ENCODE peak calls at places on chromosomes 7 and 10, in five cellular contexts. One of them, this sample, is unnamed.

GRCh38 chr7:105673367-105674188 is 92.3 kb upstream of the EFCAB10 start:
- DNase-seq in GM04504: no peak
- DNase-seq in kidney: no peak
- DNase-seq in amygdala: no peak
- DNase-seq in smooth muscle cell of the brain vasculature: no peak
- DNase-seq in this sample: no peak

GRCh38 chr10:21976280-21976679 is 27.2 kb downstream of the DNAJC1 start:
- DNase-seq in kidney: no peak
- DNase-seq in smooth muscle cell of the brain vasculature: no peak
- DNase-seq in amygdala: no peak
- DNase-seq in GM04504: no peak
- DNase-seq in this sample: no peak

GRCh38 chr7:36157506-36158320 is 4.7 kb downstream of the EEPD1 start:
- DNase-seq in GM04504: no peak
- DNase-seq in kidney: no peak
- DNase-seq in amygdala: no peak
- DNase-seq in smooth muscle cell of the brain vasculature: no peak
- DNase-seq in this sample: no peak

GRCh38 chr7:44200699-44201461 is at the start of gene YKT6:
- DNase-seq in amygdala: peak
- DNase-seq in GM04504: peak
- DNase-seq in kidney: peak
- DNase-seq in smooth muscle cell of the brain vasculature: peak
- DNase-seq in this sample: peak

GRCh38 chr7:35430547-35431153 is 176.8 kb upstream of the TBX20 start:
- DNase-seq in kidney: no peak
- DNase-seq in GM04504: no peak
- DNase-seq in smooth muscle cell of the brain vasculature: no peak
- DNase-seq in amygdala: no peak
- DNase-seq in this sample: no peak

GRCh38 chr10:95260397-95260881 is 30.4 kb downstream of the PDLIM1 start:
- DNase-seq in smooth muscle cell of the brain vasculature: no peak
- DNase-seq in kidney: no peak
- DNase-seq in amygdala: no peak
- DNase-seq in GM04504: peak
- DNase-seq in this sample: no peak

GRCh38 chr10:88456730-88457129 is 126.4 kb downstream of the RNLS start:
- DNase-seq in smooth muscle cell of the brain vasculature: no peak
- DNase-seq in kidney: no peak
- DNase-seq in amygdala: no peak
- DNase-seq in GM04504: peak
- DNase-seq in this sample: no peak

GRCh38 chr10:110414563-110415309 is 83.0 kb upstream of the DUSP5 start:
- DNase-seq in GM04504: no peak
- DNase-seq in smooth muscle cell of the brain vasculature: no peak
- DNase-seq in kidney: peak
- DNase-seq in amygdala: no peak
- DNase-seq in this sample: no peak

GRCh38 chr7:50533849-50534248 is 31.4 kb downstream of the DDC start:
- DNase-seq in GM04504: no peak
- DNase-seq in kidney: no peak
- DNase-seq in smooth muscle cell of the brain vasculature: no peak
- DNase-seq in amygdala: no peak
- DNase-seq in this sample: no peak

GRCh38 chr10:35493196-35494118 is 111.7 kb upstream of the GJD4 start:
- DNase-seq in smooth muscle cell of the brain vasculature: no peak
- DNase-seq in kidney: no peak
- DNase-seq in amygdala: no peak
- DNase-seq in GM04504: no peak
- DNase-seq in this sample: no peak

GRCh38 chr7:123665157-123665556 is 9.5 kb downstream of the LMOD2 start:
- DNase-seq in kidney: no peak
- DNase-seq in GM04504: no peak
- DNase-seq in amygdala: no peak
- DNase-seq in smooth muscle cell of the brain vasculature: no peak
- DNase-seq in this sample: no peak

GRCh38 chr7:22811746-22812280 is 10.8 kb downstream of the TOMM7 start:
- DNase-seq in GM04504: no peak
- DNase-seq in smooth muscle cell of the brain vasculature: no peak
- DNase-seq in kidney: no peak
- DNase-seq in amygdala: no peak
- DNase-seq in this sample: no peak

GRCh38 chr7:120079704-120080103 is 193.3 kb upstream of the KCND2 start:
- DNase-seq in smooth muscle cell of the brain vasculature: no peak
- DNase-seq in GM04504: no peak
- DNase-seq in amygdala: no peak
- DNase-seq in kidney: no peak
- DNase-seq in this sample: no peak

GRCh38 chr7:148058092-148058491 is 532.5 kb upstream of the C7orf33 start:
- DNase-seq in amygdala: no peak
- DNase-seq in GM04504: no peak
- DNase-seq in smooth muscle cell of the brain vasculature: no peak
- DNase-seq in kidney: no peak
- DNase-seq in this sample: no peak

GRCh38 chr7:85734823-85735222 is 548.0 kb upstream of the SEMA3D start:
- DNase-seq in GM04504: no peak
- DNase-seq in smooth muscle cell of the brain vasculature: no peak
- DNase-seq in amygdala: no peak
- DNase-seq in kidney: no peak
- DNase-seq in this sample: no peak

GRCh38 chr10:3850999-3851937 is 66.3 kb upstream of the KLF6 start:
- DNase-seq in GM04504: peak
- DNase-seq in kidney: no peak
- DNase-seq in amygdala: no peak
- DNase-seq in smooth muscle cell of the brain vasculature: no peak
- DNase-seq in this sample: no peak

GRCh38 chr7:47285860-47286491 is 295.9 kb downstream of the TNS3 start:
- DNase-seq in kidney: no peak
- DNase-seq in GM04504: peak
- DNase-seq in amygdala: no peak
- DNase-seq in smooth muscle cell of the brain vasculature: peak
- DNase-seq in this sample: peak

GRCh38 chr10:58237014-58237830 is 30.5 kb downstream of the IPMK start:
- DNase-seq in smooth muscle cell of the brain vasculature: peak
- DNase-seq in amygdala: no peak
- DNase-seq in GM04504: peak
- DNase-seq in kidney: no peak
- DNase-seq in this sample: peak

GRCh38 chr7:122791959-122792545 is 89.3 kb upstream of the RNF148 start:
- DNase-seq in GM04504: no peak
- DNase-seq in amygdala: no peak
- DNase-seq in kidney: no peak
- DNase-seq in smooth muscle cell of the brain vasculature: no peak
- DNase-seq in this sample: no peak

GRCh38 chr10:21989453-21990154 is 13.9 kb downstream of the DNAJC1 start:
- DNase-seq in kidney: peak
- DNase-seq in amygdala: peak
- DNase-seq in GM04504: peak
- DNase-seq in smooth muscle cell of the brain vasculature: no peak
- DNase-seq in this sample: no peak

GRCh38 chr10:62778125-62778524 is 26.4 kb upstream of the ADO start:
- DNase-seq in GM04504: no peak
- DNase-seq in kidney: no peak
- DNase-seq in amygdala: no peak
- DNase-seq in smooth muscle cell of the brain vasculature: no peak
- DNase-seq in this sample: no peak

GRCh38 chr7:5699951-5700384 is 81.5 kb downstream of the RNF216 start:
- DNase-seq in smooth muscle cell of the brain vasculature: no peak
- DNase-seq in amygdala: no peak
- DNase-seq in kidney: no peak
- DNase-seq in GM04504: no peak
- DNase-seq in this sample: no peak

This sample was measured in HS-5.